ENCODE peak calls at places on chromosomes 6 and 20, in five cellular contexts. J, S, P, A and M are unnamed samples.

GRCh38 chr6:125888989-125889656 is 67.4 kb upstream of the HINT3 start:
- DNase-seq in J (peak), S (peak), P (no peak), A (peak), M (no peak)

GRCh38 chr6:126937426-126937825 is 181.0 kb upstream of the RSPO3 start:
- DNase-seq in J (no peak), S (no peak), P (no peak), A (no peak), M (no peak)

GRCh38 chr20:38957477-38957876 is 4.7 kb upstream of the DHX35 start:
- DNase-seq in J (no peak), S (no peak), P (no peak), A (no peak), M (no peak)

GRCh38 chr20:36736451-36737182 is 9.3 kb downstream of the NDRG3 start:
- DNase-seq in J (no peak), S (no peak), P (no peak), A (no peak), M (no peak)

GRCh38 chr6:56851541-56852248 is 103.2 kb upstream of the BEND6 start:
- DNase-seq in J (peak), S (no peak), P (no peak), A (no peak), M (peak)

GRCh38 chr6:119138906-119139541 is 60.6 kb upstream of the FAM184A start:
- DNase-seq in J (no peak), S (no peak), P (no peak), A (no peak), M (no peak)

GRCh38 chr6:35042451-35042850 is 98.7 kb downstream of the TCP11 start:
- DNase-seq in J (no peak), S (no peak), P (no peak), A (no peak), M (no peak)

GRCh38 chr6:99148111-99148510 is 200.4 kb upstream of the FBXL4 start:
- DNase-seq in J (no peak), S (no peak), P (no peak), A (no peak), M (no peak)

GRCh38 chr6:2875840-2876207 is 27.3 kb downstream of the SERPINB9 start:
- DNase-seq in J (peak), S (no peak), P (no peak), A (no peak), M (no peak)

GRCh38 chr6:72716916-72717315 is 95.1 kb downstream of the KCNQ5 start:
- DNase-seq in J (no peak), S (no peak), P (no peak), A (no peak), M (no peak)

GRCh38 chr6:44300424-44300823 is 12.7 kb downstream of the AARS2 start:
- DNase-seq in J (no peak), S (no peak), P (no peak), A (no peak), M (no peak)

GRCh38 chr6:161037873-161038228 is 46.3 kb downstream of the MAP3K4 start:
- DNase-seq in J (no peak), S (no peak), P (no peak), A (no peak), M (no peak)

GRCh38 chr6:161035182-161035980 is 43.8 kb downstream of the MAP3K4 start:
- DNase-seq in J (no peak), S (no peak), P (no peak), A (no peak), M (peak)

GRCh38 chr6:161031721-161032495 is 40.3 kb downstream of the MAP3K4 start:
- DNase-seq in J (no peak), S (no peak), P (no peak), A (no peak), M (no peak)

GRCh38 chr6:161035981-161036263 is 44.4 kb downstream of the MAP3K4 start:
- DNase-seq in J (no peak), S (no peak), P (no peak), A (no peak), M (no peak)

DNA sequence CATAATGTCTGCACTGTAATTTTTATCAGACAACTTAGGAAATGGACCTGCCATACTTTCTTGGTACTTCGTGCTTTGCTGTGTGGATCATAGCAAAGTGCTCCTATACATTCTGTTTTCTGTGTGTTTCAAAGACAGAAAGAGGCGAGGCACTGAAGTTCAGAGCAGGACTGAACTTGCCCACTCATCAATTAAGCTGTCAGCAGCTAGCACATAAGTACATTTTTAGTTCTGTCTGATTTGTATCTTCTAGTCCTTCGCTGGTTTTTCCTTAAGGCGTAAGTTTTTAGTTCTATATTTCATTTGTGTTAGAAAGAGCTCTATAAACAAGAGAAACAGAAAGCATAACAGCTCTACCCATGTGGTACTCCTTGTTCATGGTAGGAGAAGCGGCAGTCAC is 42.1 kb downstream of the MAP3K4 start:
- DNase-seq in J (no peak), S (no peak), P (no peak), A (no peak), M (no peak)
- TF ChIP-seq ATF3 in J (no peak), S (no peak), P (no peak), A (peak), M (no peak)

DNA sequence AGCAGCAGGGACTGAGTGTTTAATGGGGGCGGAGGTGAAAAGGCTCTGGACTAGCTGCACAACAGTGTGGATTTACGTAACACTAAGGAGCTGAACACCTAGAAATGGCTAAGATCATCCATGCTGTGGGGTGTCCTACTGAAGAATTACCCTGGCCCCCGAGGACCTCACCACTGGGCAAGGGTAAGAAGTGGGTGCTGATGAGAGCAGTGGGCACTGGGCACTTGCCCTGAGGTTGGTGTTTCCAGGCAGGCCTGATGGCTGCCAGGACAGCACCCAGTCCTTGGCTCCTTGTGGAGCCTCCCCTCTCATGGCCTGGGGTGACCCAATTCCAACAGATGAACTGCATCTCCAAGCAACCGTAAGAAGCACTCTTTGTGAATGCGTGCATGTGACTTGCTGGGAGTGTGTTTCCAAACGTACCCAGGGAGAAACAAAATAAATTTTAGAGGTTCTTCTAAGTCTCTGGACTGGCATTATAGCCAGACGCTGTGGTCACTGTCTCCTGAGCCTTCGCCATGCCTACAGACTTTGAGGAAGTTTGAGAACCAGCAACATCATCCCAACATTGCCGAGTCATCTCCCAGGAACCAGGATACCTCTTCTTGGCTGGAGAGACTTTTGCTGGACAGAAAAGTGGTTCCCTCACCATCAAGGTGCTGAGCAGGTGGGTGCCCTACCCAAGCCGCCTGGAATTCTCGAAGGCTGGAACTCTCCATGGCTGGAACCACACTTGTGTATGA is 245.9 kb downstream of the ERMARD start:
- DNase-seq in J (no peak), S (no peak), P (no peak), A (no peak), M (no peak)
- TF ChIP-seq ATF3 in J (no peak), S (no peak), P (no peak), A (no peak), M (no peak)

DNA sequence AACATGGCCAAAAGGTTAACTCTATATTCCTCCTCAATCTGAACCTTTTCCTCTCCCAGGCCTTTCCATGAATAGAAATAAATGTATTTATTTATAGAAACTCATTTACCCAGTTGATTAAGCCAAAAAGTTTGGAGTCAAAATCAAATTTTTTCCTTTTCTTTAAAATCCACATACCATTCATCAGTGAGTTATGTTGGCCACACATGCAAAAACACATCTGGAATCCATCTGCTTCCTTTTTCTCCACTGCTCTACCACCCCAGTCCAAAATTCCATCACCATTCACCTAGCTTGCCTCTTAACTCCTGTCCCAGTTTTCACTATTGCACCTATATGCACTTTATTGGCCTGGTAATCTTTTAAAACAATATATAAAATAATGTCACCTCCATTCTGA is 62.4 kb upstream of the TMEM200A start:
- DNase-seq in J (no peak), S (no peak), P (no peak), A (no peak), M (no peak)
- TF ChIP-seq ATF3 in J (no peak), S (no peak), P (no peak), A (no peak), M (no peak)

GRCh38 chr6:10792101-10792500 is 44.5 kb downstream of the TMEM14B start:
- DNase-seq in J (no peak), S (no peak), P (no peak), A (no peak), M (no peak)

GRCh38 chr6:10793035-10793434 is 45.3 kb downstream of the MAK start:
- DNase-seq in J (no peak), S (no peak), P (no peak), A (no peak), M (no peak)

GRCh38 chr6:10793695-10794094 is 44.6 kb downstream of the MAK start:
- DNase-seq in J (no peak), S (no peak), P (no peak), A (no peak), M (no peak)

GRCh38 chr6:10791673-10792072 is 44.1 kb downstream of the TMEM14B start:
- DNase-seq in J (no peak), S (no peak), P (no peak), A (no peak), M (no peak)

GRCh38 chr6:10794239-10794638 is 44.1 kb downstream of the MAK start:
- DNase-seq in J (no peak), S (no peak), P (no peak), A (no peak), M (no peak)
- TF ChIP-seq ATF3 in J (no peak), S (no peak), P (no peak), A (no peak), M (no peak)